ENCODE peak calls at places on chromosome 14, in nine cellular contexts. L is GM23248, O is WERI-Rb-1, C is GM23338, U is epithelial cell of esophagus, X is hepatocyte, J is dorsolateral prefrontal cortex, A is transverse colon, G is MG63. Y is an unnamed sample.

GRCh38 chr14:70436867-70437266 is 15.1 kb upstream of the ADAM21 start:
- DNase-seq in J (no peak), O (no peak), A (no peak), U (no peak), C (no peak), L (no peak), X (no peak), G (no peak), Y (no peak)

GRCh38 chr14:74945261-74945851 is 10.0 kb downstream of the PGF start:
- DNase-seq in C (peak), L (peak), G (no peak), U (no peak), O (peak), A (peak), J (no peak), X (peak), Y (no peak)

GRCh38 chr14:100386121-100386520 is 63.0 kb downstream of the SLC25A47 start:
- DNase-seq in G (no peak), X (no peak), L (peak), O (no peak), J (no peak), U (no peak), C (no peak), A (no peak), Y (no peak)

GRCh38 chr14:100239840-100240724 is 1.1 kb downstream of the YY1 start:
- DNase-seq in G (peak), C (peak), A (peak), J (peak), O (peak), U (peak), L (peak), X (peak), Y (peak)

GRCh38 chr14:103519837-103520212 is 2.8 kb downstream of the CKB start:
- DNase-seq in O (no peak), U (no peak), X (peak), J (peak), G (no peak), L (peak), C (no peak), A (no peak), Y (no peak)

GRCh38 chr14:100790785-100791667 is 34.9 kb upstream of the MEG3 start:
- DNase-seq in A (no peak), X (peak), L (no peak), G (no peak), O (peak), U (peak), C (no peak), J (no peak), Y (peak)

GRCh38 chr14:102437997-102438922 is 71.3 kb downstream of the ANKRD9 start:
- DNase-seq in J (peak), O (peak), U (peak), G (peak), C (peak), A (peak), L (peak), X (peak), Y (peak)

GRCh38 chr14:79825046-79825521 is 386.2 kb downstream of the DIO2 start:
- DNase-seq in L (peak), U (peak), O (no peak), J (peak), A (no peak), C (no peak), G (peak), X (no peak), Y (no peak)

GRCh38 chr14:96821501-96821900 is 24.3 kb downstream of the VRK1 start:
- DNase-seq in C (no peak), G (no peak), X (no peak), J (no peak), U (peak), O (peak), L (no peak), A (no peak), Y (no peak)

DNA sequence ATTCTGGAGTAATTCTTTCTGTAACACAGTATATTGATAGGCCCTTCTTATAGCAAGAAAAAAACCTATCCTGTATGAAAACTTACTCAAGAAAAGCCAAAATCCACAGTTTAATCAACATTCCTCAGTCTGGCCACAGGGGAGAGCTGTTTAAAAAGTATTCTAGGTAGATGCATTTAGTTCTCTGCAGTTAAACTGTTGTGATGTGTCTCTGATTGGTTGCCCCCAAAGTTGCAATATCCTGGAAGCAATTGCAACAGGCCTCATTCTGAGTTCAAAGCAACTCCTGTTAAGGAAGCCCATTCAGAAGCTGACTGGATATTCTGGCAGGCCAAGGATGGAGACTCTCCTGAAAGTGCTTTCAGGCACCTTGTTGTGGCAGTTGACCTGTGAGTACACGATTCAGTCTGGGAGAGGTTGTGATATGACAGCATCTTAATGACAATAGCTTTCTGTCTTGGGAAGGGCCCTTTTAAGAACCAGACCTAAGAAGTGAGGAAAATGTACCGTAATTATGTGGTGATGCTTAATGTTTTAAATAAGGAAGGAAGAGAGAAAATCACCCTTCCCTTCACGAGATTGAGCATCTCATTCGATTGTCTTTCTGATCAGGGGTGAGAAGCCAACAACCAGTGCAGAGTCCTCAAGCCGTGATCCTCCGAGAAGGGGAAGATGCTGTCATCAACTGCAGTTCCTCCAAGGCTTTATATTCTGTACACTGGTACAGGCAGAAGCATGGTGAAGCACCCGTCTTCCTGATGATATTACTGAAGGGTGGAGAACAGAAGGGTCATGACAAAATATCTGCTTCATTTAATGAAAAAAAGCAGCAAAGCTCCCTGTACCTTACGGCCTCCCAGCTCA is 420.7 kb downstream of the DAD1 start:
- DNase-seq in C (peak), O (no peak), X (no peak), J (no peak), G (no peak), L (no peak), A (no peak), U (no peak), Y (no peak)
- H3K4me3 ChIP-seq in C (no peak), O (no peak), X (no peak), J (no peak), G (no peak), L (no peak), A (no peak), U (no peak), Y (no peak)

GRCh38 chr14:77625360-77625759 is 8.9 kb upstream of the SPTLC2 start:
- DNase-seq in X (no peak), O (no peak), L (no peak), J (no peak), A (no peak), C (no peak), G (no peak), U (no peak), Y (no peak)

GRCh38 chr14:77630111-77630510 is 13.7 kb upstream of the SPTLC2 start:
- DNase-seq in J (no peak), U (no peak), A (no peak), G (no peak), C (no peak), X (no peak), O (no peak), L (no peak), Y (no peak)
- H3K4me3 ChIP-seq in J (no peak), U (no peak), A (no peak), G (no peak), C (no peak), X (no peak), O (no peak), L (no peak), Y (no peak)

GRCh38 chr14:105452963-105453362 is 21.7 kb upstream of the CRIP2 start:
- DNase-seq in J (no peak), L (no peak), G (no peak), A (no peak), C (no peak), O (no peak), X (no peak), U (no peak), Y (no peak)
- H3K4me3 ChIP-seq in J (no peak), L (no peak), G (no peak), A (no peak), C (no peak), O (no peak), X (no peak), U (no peak), Y (no peak)

DNA sequence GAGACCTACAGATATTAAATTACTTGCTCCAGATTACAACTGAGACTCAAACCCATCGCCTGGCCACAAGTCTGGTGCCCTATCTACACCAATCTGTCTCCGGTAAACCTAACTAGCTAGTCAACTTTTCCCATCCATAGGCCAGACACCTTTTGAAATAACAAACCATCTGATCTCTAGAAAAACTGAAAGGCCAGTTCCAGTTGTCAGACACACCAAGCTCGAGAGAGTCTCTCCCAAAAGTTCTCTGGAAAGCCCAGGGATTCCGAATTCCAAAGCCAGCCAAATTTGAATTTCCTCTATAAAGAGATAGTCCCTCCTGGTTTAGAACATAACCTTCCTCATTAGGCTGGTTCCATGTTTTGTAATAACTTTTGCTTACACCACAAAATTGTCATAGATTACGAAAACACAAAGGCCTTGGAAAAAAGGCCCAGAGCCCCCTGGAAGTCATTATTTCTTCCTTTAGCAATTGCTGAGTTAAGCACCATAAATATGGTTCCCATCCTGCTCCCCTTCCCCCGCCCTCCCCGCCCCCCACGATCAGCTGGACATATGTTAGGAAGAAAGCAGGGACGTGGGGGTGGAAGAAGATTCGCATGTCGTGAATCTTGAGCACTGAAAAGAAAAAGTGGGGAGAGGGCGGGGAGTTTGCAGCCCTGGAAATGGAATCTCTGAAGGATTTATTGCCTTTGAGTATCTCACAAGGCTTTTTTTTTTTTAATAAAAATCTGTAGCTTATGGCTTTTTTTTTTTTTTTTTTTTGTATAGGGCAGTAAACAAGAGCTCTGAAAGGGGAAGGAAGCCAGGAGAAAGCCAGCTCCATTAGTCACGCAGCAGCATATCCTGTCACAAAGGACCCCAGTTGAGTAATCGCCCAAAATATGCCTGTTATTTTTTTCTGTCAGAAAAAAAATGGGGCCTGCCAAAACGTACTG is 110.4 kb downstream of the ZFP36L1 start:
- DNase-seq in X (peak), A (peak), C (no peak), J (no peak), O (no peak), L (peak), U (peak), G (peak), Y (no peak)
- H3K4me3 ChIP-seq in X (no peak), A (no peak), C (no peak), J (no peak), O (no peak), L (no peak), U (no peak), G (no peak), Y (no peak)

GRCh38 chr14:60178164-60178563 is 13.0 kb upstream of the DHRS7 start:
- DNase-seq in C (no peak), O (no peak), J (no peak), A (no peak), G (no peak), U (no peak), X (no peak), L (no peak), Y (no peak)

GRCh38 chr14:60178820-60179219 is 13.6 kb upstream of the DHRS7 start:
- DNase-seq in J (no peak), C (no peak), L (no peak), A (no peak), O (no peak), G (no peak), U (no peak), X (no peak), Y (no peak)

GRCh38 chr14:60171690-60172089 is 6.5 kb upstream of the DHRS7 start:
- DNase-seq in J (no peak), A (no peak), O (peak), C (no peak), U (no peak), X (no peak), G (no peak), L (no peak), Y (no peak)

GRCh38 chr14:60174352-60175254 is 9.4 kb upstream of the DHRS7 start:
- DNase-seq in L (no peak), U (peak), J (no peak), O (no peak), X (no peak), A (no peak), C (peak), G (no peak), Y (no peak)

DNA sequence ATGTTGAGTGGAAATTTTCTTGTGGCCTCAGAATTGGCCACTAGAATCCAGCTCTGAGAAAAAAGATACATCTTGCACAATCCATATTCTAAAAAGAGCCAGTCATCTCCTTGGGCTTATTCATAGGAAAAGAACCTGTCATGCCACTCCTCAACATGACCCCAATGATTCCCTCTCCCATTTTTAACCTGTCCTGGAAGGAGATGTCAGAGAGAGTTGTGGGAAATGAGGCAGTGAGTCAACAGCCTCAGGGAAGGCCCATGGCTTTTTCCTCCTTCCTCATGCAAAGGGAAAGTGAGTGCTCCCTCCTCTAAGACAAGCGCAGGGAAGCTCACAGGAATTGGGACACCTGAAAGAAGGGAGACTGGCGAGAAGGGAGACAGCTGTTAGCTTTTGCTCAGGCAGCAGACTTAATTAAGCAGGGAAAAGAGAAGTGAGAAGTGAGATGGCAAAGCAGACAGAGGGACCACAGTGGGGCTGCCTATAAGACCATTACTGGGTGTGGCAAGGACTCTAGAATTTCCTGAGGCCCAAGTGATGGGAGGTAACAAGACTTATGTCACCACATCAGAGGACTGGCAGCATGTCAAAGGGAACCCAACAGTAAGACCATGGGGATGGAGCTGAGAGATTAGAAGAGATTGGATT is 10.2 kb upstream of the DHRS7 start:
- DNase-seq in J (no peak), O (no peak), X (no peak), A (no peak), C (no peak), U (peak), L (peak), G (no peak), Y (no peak)
- H3K4me3 ChIP-seq in J (no peak), O (no peak), X (no peak), A (no peak), C (no peak), U (no peak), L (no peak), G (no peak), Y (no peak)